ENCODE peak calls at places on chromosomes 12 and 14, in seven cellular contexts. G is EL; W is stimulated activated CD8-positive, alpha-beta memory T cell treated with anti-CD3 and anti-CD28 coated beads, Interleukin-15, amount 100 ng/mL, for 24 hours; N is WTC11; C is T-helper 9 cell; I is T-helper 2 cell; Y is GM18507. X is an unnamed sample.

GRCh38 chr14:35390577-35391387 is 13.8 kb downstream of the NFKBIA start:
- DNase-seq in C (no peak), N (no peak), I (peak), G (peak), W (no peak), Y (no peak), X (no peak)

GRCh38 chr12:11517080-11517479 is 121.7 kb upstream of the PRB2 start:
- DNase-seq in I (no peak), G (no peak), C (no peak), Y (no peak), W (no peak), N (no peak), X (no peak)

GRCh38 chr14:69518341-69519101 is 34.0 kb downstream of the PLEKHD1 start:
- DNase-seq in W (no peak), G (no peak), C (no peak), N (no peak), Y (no peak), I (no peak), X (no peak)

GRCh38 chr14:75469606-75470237 is 41.9 kb downstream of the JDP2 start:
- DNase-seq in G (no peak), Y (no peak), C (no peak), I (no peak), N (no peak), W (no peak), X (no peak)

GRCh38 chr12:2288471-2288870 is 235.7 kb downstream of the CACNA1C start:
- DNase-seq in N (no peak), G (no peak), W (no peak), C (no peak), Y (no peak), I (no peak), X (no peak)

GRCh38 chr14:33280646-33281045 is 342.0 kb downstream of the NPAS3 start:
- DNase-seq in N (no peak), W (no peak), Y (no peak), G (peak), C (no peak), I (no peak), X (no peak)

GRCh38 chr12:40192704-40193255 is 32.0 kb upstream of the LRRK2 start:
- DNase-seq in I (peak), Y (peak), G (no peak), C (no peak), W (no peak), N (no peak), X (no peak)

GRCh38 chr14:35766036-35766699 is 42.9 kb downstream of the RALGAPA1 start:
- DNase-seq in Y (no peak), I (no peak), C (no peak), N (no peak), W (no peak), G (no peak), X (no peak)

GRCh38 chr12:96192926-96193573 is 1.1 kb upstream of the ELK3 start:
- DNase-seq in I (no peak), Y (no peak), C (no peak), N (no peak), W (no peak), G (no peak), X (no peak)

GRCh38 chr14:103819503-103820307 is 27.7 kb downstream of the PPP1R13B start:
- DNase-seq in G (no peak), Y (no peak), W (no peak), I (peak), C (no peak), N (peak), X (no peak)

GRCh38 chr14:33127531-33127930 is 188.9 kb downstream of the NPAS3 start:
- DNase-seq in G (peak), C (no peak), Y (no peak), N (no peak), W (no peak), I (no peak), X (no peak)

GRCh38 chr12:65916991-65917676 is 92.9 kb downstream of the HMGA2 start:
- DNase-seq in I (no peak), W (no peak), C (no peak), N (no peak), Y (no peak), G (no peak), X (no peak)

GRCh38 chr14:81400202-81400678 is at the start of gene STON2:
- DNase-seq in W (no peak), G (peak), C (no peak), N (no peak), Y (no peak), I (no peak), X (no peak)

GRCh38 chr12:68565391-68565903 is 45.3 kb upstream of the RAP1B start:
- DNase-seq in W (no peak), G (peak), C (no peak), N (no peak), I (peak), Y (no peak), X (no peak)

GRCh38 chr14:104385189-104386135 is 194.1 kb upstream of the C14orf180 start:
- DNase-seq in G (no peak), N (peak), C (no peak), W (no peak), Y (no peak), I (no peak), X (no peak)

GRCh38 chr12:32542550-32543229 is 136.4 kb upstream of the DNM1L start:
- DNase-seq in N (no peak), I (no peak), W (no peak), C (no peak), Y (no peak), G (no peak), X (no peak)

GRCh38 chr12:41552507-41553047 is 364.5 kb downstream of the PDZRN4 start:
- DNase-seq in C (no peak), I (no peak), G (peak), N (no peak), Y (no peak), W (no peak), X (no peak)

GRCh38 chr14:55451950-55452349 is 11.5 kb upstream of the TBPL2 start:
- DNase-seq in N (no peak), I (no peak), G (no peak), Y (no peak), C (no peak), W (no peak), X (no peak)

GRCh38 chr12:97781342-97781741 is 318.7 kb downstream of the RMST start:
- DNase-seq in N (no peak), C (no peak), G (no peak), I (no peak), W (no peak), Y (no peak), X (no peak)

GRCh38 chr12:75020068-75020557 is 189.5 kb downstream of the KCNC2 start:
- DNase-seq in C (no peak), Y (no peak), G (peak), I (peak), W (no peak), N (no peak), X (no peak)

GRCh38 chr14:101226603-101227425 is 323.3 kb upstream of the RTL1 start:
- DNase-seq in N (no peak), C (no peak), Y (no peak), G (no peak), I (no peak), W (no peak), X (no peak)

GRCh38 chr12:78146365-78146772 is 315.7 kb downstream of the NAV3 start:
- DNase-seq in G (peak), W (no peak), Y (no peak), I (peak), C (no peak), N (no peak), X (no peak)

GRCh38 chr12:123264642-123265041 is 7.0 kb downstream of the CDK2AP1 start:
- DNase-seq in C (no peak), N (peak), Y (no peak), G (no peak), W (no peak), I (peak), X (no peak)

GRCh38 chr14:37384870-37385596 is 187.3 kb downstream of the MIPOL1 start:
- DNase-seq in N (no peak), Y (no peak), G (no peak), W (no peak), I (no peak), C (no peak), X (no peak)

GRCh38 chr14:79605863-79606262 is 605.4 kb downstream of the DIO2 start:
- DNase-seq in N (no peak), I (no peak), Y (no peak), G (no peak), W (no peak), C (no peak), X (no peak)

GRCh38 chr12:20183563-20183962 is 184.8 kb upstream of the PDE3A start:
- DNase-seq in I (no peak), G (peak), Y (no peak), W (no peak), C (no peak), N (no peak), X (no peak)

GRCh38 chr14:53613404-53614253 is 343.0 kb downstream of the BMP4 start:
- DNase-seq in G (peak), C (no peak), W (no peak), I (peak), Y (peak), N (no peak), X (no peak)

GRCh38 chr12:103109861-103110260 is 152.4 kb downstream of the ASCL1 start:
- DNase-seq in G (no peak), N (no peak), C (no peak), W (no peak), Y (no peak), I (no peak), X (no peak)

GRCh38 chr12:49903700-49904423 is at the start of gene FAIM2:
- DNase-seq in Y (no peak), I (peak), G (peak), C (peak), W (peak), N (peak), X (peak)

GRCh38 chr14:68359862-68360552 is 432.9 kb downstream of the ZFP36L1 start:
- DNase-seq in Y (no peak), G (peak), I (no peak), W (no peak), N (no peak), C (no peak), X (no peak)